ENCODE peak calls at places on chromosome 21, in nine cellular contexts. One of them, this sample, is unnamed.

GRCh38 chr21:28540514-28540913 is 452.2 kb downstream of the LTN1 start:
- DNase-seq in effector memory CD4-positive, alpha-beta T cell: no peak
- DNase-seq in CD4-positive, alpha-beta T cell: no peak
- DNase-seq in NCI-H1048: no peak
- DNase-seq in GM12891: no peak
- DNase-seq in ACHN: no peak
- DNase-seq in activated T-cell treated with anti-CD3 and anti-CD28 coated beads, Interleukin-2, amount 50 U/mL, for 72 hours: no peak
- DNase-seq in endothelial cell: no peak
- DNase-seq in NCI-H1105 treated with DMSO at 0.1 percent for 48 hours: no peak
- DNase-seq in this sample: no peak

GRCh38 chr21:15752763-15753407 is 23.1 kb downstream of the USP25 start:
- DNase-seq in endothelial cell: no peak
- DNase-seq in ACHN: no peak
- DNase-seq in activated T-cell treated with anti-CD3 and anti-CD28 coated beads, Interleukin-2, amount 50 U/mL, for 72 hours: no peak
- DNase-seq in CD4-positive, alpha-beta T cell: no peak
- DNase-seq in NCI-H1105 treated with DMSO at 0.1 percent for 48 hours: no peak
- DNase-seq in GM12891: no peak
- DNase-seq in NCI-H1048: no peak
- DNase-seq in effector memory CD4-positive, alpha-beta T cell: no peak
- DNase-seq in this sample: no peak

GRCh38 chr21:32917392-32918135 is 108.2 kb upstream of the OLIG2 start:
- DNase-seq in NCI-H1105 treated with DMSO at 0.1 percent for 48 hours: no peak
- DNase-seq in ACHN: no peak
- DNase-seq in activated T-cell treated with anti-CD3 and anti-CD28 coated beads, Interleukin-2, amount 50 U/mL, for 72 hours: no peak
- DNase-seq in GM12891: no peak
- DNase-seq in effector memory CD4-positive, alpha-beta T cell: no peak
- DNase-seq in endothelial cell: no peak
- DNase-seq in CD4-positive, alpha-beta T cell: no peak
- DNase-seq in NCI-H1048: no peak
- DNase-seq in this sample: peak; percentile 44

GRCh38 chr21:36744560-36745231 is 45.8 kb downstream of the SIM2 start:
- DNase-seq in activated T-cell treated with anti-CD3 and anti-CD28 coated beads, Interleukin-2, amount 50 U/mL, for 72 hours: no peak
- DNase-seq in NCI-H1105 treated with DMSO at 0.1 percent for 48 hours: peak; percentile 77
- DNase-seq in GM12891: no peak
- DNase-seq in endothelial cell: no peak
- DNase-seq in effector memory CD4-positive, alpha-beta T cell: no peak
- DNase-seq in NCI-H1048: no peak
- DNase-seq in CD4-positive, alpha-beta T cell: no peak
- DNase-seq in ACHN: no peak
- DNase-seq in this sample: peak; percentile 30

GRCh38 chr21:26451014-26451740 is 121.9 kb downstream of the CYYR1 start:
- DNase-seq in activated T-cell treated with anti-CD3 and anti-CD28 coated beads, Interleukin-2, amount 50 U/mL, for 72 hours: peak; percentile 2
- DNase-seq in CD4-positive, alpha-beta T cell: no peak
- DNase-seq in ACHN: no peak
- DNase-seq in NCI-H1105 treated with DMSO at 0.1 percent for 48 hours: no peak
- DNase-seq in GM12891: no peak
- DNase-seq in NCI-H1048: no peak
- DNase-seq in endothelial cell: no peak
- DNase-seq in effector memory CD4-positive, alpha-beta T cell: no peak
- DNase-seq in this sample: no peak

GRCh38 chr21:38669186-38669585 is 136.5 kb upstream of the ETS2 start:
- DNase-seq in ACHN: peak; percentile 35
- DNase-seq in GM12891: no peak
- DNase-seq in NCI-H1048: no peak
- DNase-seq in NCI-H1105 treated with DMSO at 0.1 percent for 48 hours: peak; percentile 31
- DNase-seq in effector memory CD4-positive, alpha-beta T cell: no peak
- DNase-seq in CD4-positive, alpha-beta T cell: no peak
- DNase-seq in endothelial cell: peak; percentile 22
- DNase-seq in activated T-cell treated with anti-CD3 and anti-CD28 coated beads, Interleukin-2, amount 50 U/mL, for 72 hours: peak; percentile 6
- DNase-seq in this sample: no peak

GRCh38 chr21:46112731-46113215 is 14.9 kb downstream of the COL6A2 start:
- DNase-seq in activated T-cell treated with anti-CD3 and anti-CD28 coated beads, Interleukin-2, amount 50 U/mL, for 72 hours: no peak
- DNase-seq in GM12891: peak; percentile 11
- DNase-seq in NCI-H1105 treated with DMSO at 0.1 percent for 48 hours: no peak
- DNase-seq in ACHN: no peak
- DNase-seq in NCI-H1048: no peak
- DNase-seq in endothelial cell: no peak
- DNase-seq in effector memory CD4-positive, alpha-beta T cell: no peak
- DNase-seq in CD4-positive, alpha-beta T cell: no peak
- DNase-seq in this sample: peak; percentile 20

GRCh38 chr21:20882462-20883415 is 115.5 kb upstream of the NCAM2 start:
- DNase-seq in NCI-H1105 treated with DMSO at 0.1 percent for 48 hours: peak; percentile 64
- DNase-seq in effector memory CD4-positive, alpha-beta T cell: no peak
- DNase-seq in activated T-cell treated with anti-CD3 and anti-CD28 coated beads, Interleukin-2, amount 50 U/mL, for 72 hours: peak; percentile 4
- DNase-seq in endothelial cell: peak; percentile 53
- DNase-seq in CD4-positive, alpha-beta T cell: no peak
- DNase-seq in ACHN: peak; percentile 25
- DNase-seq in GM12891: no peak
- DNase-seq in NCI-H1048: no peak
- DNase-seq in this sample: peak; percentile 75

GRCh38 chr21:34073749-34074282 is 438 bp downstream of the MRPS6 start:
- DNase-seq in endothelial cell: peak; percentile 30
- DNase-seq in ACHN: peak; percentile 26
- DNase-seq in effector memory CD4-positive, alpha-beta T cell: no peak
- DNase-seq in NCI-H1048: no peak
- DNase-seq in GM12891: peak; percentile 36
- DNase-seq in CD4-positive, alpha-beta T cell: peak; percentile 44
- DNase-seq in NCI-H1105 treated with DMSO at 0.1 percent for 48 hours: no peak
- DNase-seq in activated T-cell treated with anti-CD3 and anti-CD28 coated beads, Interleukin-2, amount 50 U/mL, for 72 hours: no peak
- DNase-seq in this sample: peak; percentile 12

GRCh38 chr21:46596201-46596600 is 8.7 kb downstream of the S100B start:
- DNase-seq in CD4-positive, alpha-beta T cell: no peak
- DNase-seq in NCI-H1105 treated with DMSO at 0.1 percent for 48 hours: no peak
- DNase-seq in NCI-H1048: no peak
- DNase-seq in effector memory CD4-positive, alpha-beta T cell: no peak
- DNase-seq in activated T-cell treated with anti-CD3 and anti-CD28 coated beads, Interleukin-2, amount 50 U/mL, for 72 hours: no peak
- DNase-seq in ACHN: no peak
- DNase-seq in GM12891: no peak
- DNase-seq in endothelial cell: no peak
- DNase-seq in this sample: no peak

GRCh38 chr21:40976198-40977114 is 129.5 kb upstream of the DSCAM start:
- DNase-seq in NCI-H1048: no peak
- DNase-seq in CD4-positive, alpha-beta T cell: no peak
- DNase-seq in endothelial cell: no peak
- DNase-seq in activated T-cell treated with anti-CD3 and anti-CD28 coated beads, Interleukin-2, amount 50 U/mL, for 72 hours: no peak
- DNase-seq in NCI-H1105 treated with DMSO at 0.1 percent for 48 hours: no peak
- DNase-seq in ACHN: no peak
- DNase-seq in GM12891: no peak
- DNase-seq in effector memory CD4-positive, alpha-beta T cell: no peak
- DNase-seq in this sample: no peak

GRCh38 chr21:32096411-32096810 is 182.4 kb downstream of the MIS18A start:
- DNase-seq in endothelial cell: peak; percentile 42
- DNase-seq in NCI-H1048: no peak
- DNase-seq in ACHN: peak; percentile 27
- DNase-seq in effector memory CD4-positive, alpha-beta T cell: no peak
- DNase-seq in GM12891: peak; percentile 24
- DNase-seq in NCI-H1105 treated with DMSO at 0.1 percent for 48 hours: peak; percentile 37
- DNase-seq in CD4-positive, alpha-beta T cell: no peak
- DNase-seq in activated T-cell treated with anti-CD3 and anti-CD28 coated beads, Interleukin-2, amount 50 U/mL, for 72 hours: peak; percentile 5
- DNase-seq in this sample: no peak

GRCh38 chr21:41777934-41778815 is 11.3 kb upstream of the RIPK4 start:
- DNase-seq in NCI-H1105 treated with DMSO at 0.1 percent for 48 hours: peak; percentile 52
- DNase-seq in ACHN: peak; percentile 79
- DNase-seq in effector memory CD4-positive, alpha-beta T cell: no peak
- DNase-seq in CD4-positive, alpha-beta T cell: no peak
- DNase-seq in activated T-cell treated with anti-CD3 and anti-CD28 coated beads, Interleukin-2, amount 50 U/mL, for 72 hours: peak; percentile 32
- DNase-seq in endothelial cell: peak; percentile 95
- DNase-seq in NCI-H1048: peak; percentile 54
- DNase-seq in GM12891: no peak
- DNase-seq in this sample: peak; percentile 79

This sample was measured in posterior cingulate gyrus.